ENCODE peak calls at places on chromosomes 2 and 18, in nine cellular contexts. T, S, K, E, B, G, X, Q and A are unnamed samples.

GRCh38 chr18:59272971-59273935 is at the start of gene RAX:
- DNase-seq in G (peak), K (no peak), X (no peak), B (no peak), T (no peak), E (no peak), S (no peak), Q (no peak), A (no peak)

GRCh38 chr2:86785456-86785855 is 5.3 kb downstream of the CD8A start:
- DNase-seq in E (no peak), B (no peak), G (no peak), X (no peak), T (no peak), Q (no peak), S (no peak), K (no peak), A (no peak)

GRCh38 chr2:226215902-226216503 is 583.6 kb downstream of the IRS1 start:
- DNase-seq in E (peak), T (no peak), K (no peak), Q (no peak), S (peak), B (peak), G (peak), X (peak), A (peak)

GRCh38 chr2:227180286-227180685 is 15.9 kb downstream of the COL4A3 start:
- DNase-seq in K (no peak), B (no peak), S (no peak), X (no peak), Q (no peak), E (no peak), G (no peak), T (no peak), A (peak)

GRCh38 chr2:26011609-26011989 is 22.3 kb upstream of the RAB10 start:
- DNase-seq in S (no peak), Q (no peak), B (no peak), E (no peak), G (no peak), X (no peak), T (no peak), K (no peak), A (no peak)

GRCh38 chr2:170265321-170265720 is 87.4 kb downstream of the MYO3B start:
- DNase-seq in E (no peak), T (no peak), K (no peak), Q (no peak), S (no peak), X (no peak), G (no peak), B (no peak), A (no peak)

GRCh38 chr2:60520477-60520876 is 33.0 kb downstream of the BCL11A start:
- DNase-seq in E (no peak), B (no peak), T (no peak), Q (no peak), G (no peak), S (no peak), K (no peak), X (no peak), A (no peak)

GRCh38 chr2:137161250-137161649 is 395.9 kb downstream of the THSD7B start:
- DNase-seq in G (no peak), Q (no peak), X (no peak), S (no peak), E (no peak), B (no peak), T (no peak), K (no peak), A (no peak)

GRCh38 chr2:39933166-39933565 is 154.1 kb upstream of the THUMPD2 start:
- DNase-seq in K (no peak), Q (no peak), G (no peak), X (no peak), S (no peak), B (no peak), E (no peak), T (no peak), A (no peak)

GRCh38 chr2:68225119-68225632 is 27.2 kb downstream of the PPP3R1 start:
- DNase-seq in T (no peak), E (peak), Q (no peak), S (no peak), G (no peak), K (no peak), B (peak), X (peak), A (no peak)

GRCh38 chr2:58633576-58634365 is 392.6 kb upstream of the FANCL start:
- DNase-seq in K (no peak), X (peak), E (no peak), B (peak), T (no peak), Q (no peak), S (no peak), G (no peak), A (peak)

GRCh38 chr2:190589008-190589407 is 54.5 kb upstream of the NEMP2 start:
- DNase-seq in Q (no peak), E (no peak), S (no peak), B (no peak), T (no peak), X (no peak), K (no peak), G (no peak), A (no peak)

GRCh38 chr2:6914829-6915228 is 2.4 kb upstream of the RNF144A start:
- DNase-seq in S (no peak), Q (no peak), T (no peak), X (no peak), B (peak), E (no peak), G (no peak), K (no peak), A (peak)

GRCh38 chr2:234269769-234270204 is 219.3 kb downstream of the SPP2 start:
- DNase-seq in Q (no peak), B (no peak), T (no peak), E (no peak), K (no peak), G (no peak), X (no peak), S (no peak), A (no peak)

GRCh38 chr2:207217442-207217841 is 51.7 kb upstream of the KLF7 start:
- DNase-seq in B (no peak), K (no peak), S (no peak), G (no peak), X (no peak), E (no peak), Q (no peak), T (no peak), A (no peak)

GRCh38 chr2:98908909-98909308 is 27.1 kb downstream of the CRACDL start:
- DNase-seq in X (no peak), T (no peak), S (no peak), E (no peak), K (no peak), G (no peak), B (no peak), Q (no peak), A (no peak)

GRCh38 chr2:181632733-181633401 is 24.0 kb downstream of the CERKL start:
- DNase-seq in Q (no peak), S (no peak), T (no peak), E (no peak), X (no peak), B (no peak), G (no peak), K (no peak), A (no peak)

GRCh38 chr18:68837665-68838390 is 39.9 kb downstream of the CCDC102B start:
- DNase-seq in B (no peak), Q (no peak), K (no peak), T (no peak), S (no peak), E (no peak), G (no peak), X (no peak), A (no peak)

GRCh38 chr2:241040081-241040803 is 41.8 kb downstream of the SNED1 start:
- DNase-seq in S (no peak), T (no peak), B (no peak), G (no peak), K (no peak), E (no peak), Q (no peak), X (no peak), A (no peak)

GRCh38 chr2:174686430-174686829 is 77.8 kb downstream of the CHRNA1 start:
- DNase-seq in G (no peak), K (no peak), E (no peak), S (no peak), X (no peak), T (no peak), B (no peak), Q (no peak), A (no peak)

GRCh38 chr2:139217641-139218040 is 437.5 kb upstream of the NXPH2 start:
- DNase-seq in E (no peak), T (no peak), S (no peak), B (no peak), G (no peak), K (no peak), X (no peak), Q (no peak), A (no peak)

GRCh38 chr2:119198267-119198840 is 25.3 kb upstream of the STEAP3 start:
- DNase-seq in T (no peak), K (no peak), E (no peak), X (no peak), S (no peak), B (no peak), Q (no peak), G (no peak), A (peak)

GRCh38 chr2:193810533-193810932 is 1615.8 kb upstream of the TMEFF2 start:
- DNase-seq in T (no peak), Q (no peak), E (no peak), X (no peak), G (no peak), S (no peak), B (no peak), K (no peak), A (no peak)

GRCh38 chr2:237137626-237138323 is 52.1 kb downstream of the COPS8 start:
- DNase-seq in B (no peak), X (no peak), T (no peak), S (no peak), G (no peak), K (no peak), Q (no peak), E (no peak), A (no peak)